ENCODE peak calls at places on chromosome 20, in seven cellular contexts. X is NCI-H2107, J is cardiac fibroblast, W is Karpas-422, A is HL-60, L is endothelial cell of umbilical vein, N is small intestine. Q is an unnamed sample.

GRCh38 chr20:5973172-5973571 is 22.7 kb downstream of the MCM8 start:
- DNase-seq in X (no peak), J (peak; percentile 23), W (no peak), A (no peak), L (no peak), N (peak; percentile 39), Q (no peak)

GRCh38 chr20:5658897-5659296 is 91.3 kb upstream of the SHLD1 start:
- DNase-seq in X (no peak), J (peak; percentile 97), W (no peak), A (peak; percentile 86), L (peak; percentile 91), N (no peak), Q (peak; percentile 38)

GRCh38 chr20:53309515-53309914 is 284.1 kb downstream of the ZNF217 start:
- DNase-seq in X (no peak), J (no peak), W (no peak), A (no peak), L (no peak), N (no peak), Q (no peak)

GRCh38 chr20:12581644-12582350 is 427.0 kb upstream of the SPTLC3 start:
- DNase-seq in X (no peak), J (no peak), W (no peak), A (no peak), L (no peak), N (no peak), Q (no peak)

GRCh38 chr20:51946581-51946980 is 144.3 kb upstream of the SALL4 start:
- DNase-seq in X (no peak), J (peak; percentile 69), W (no peak), A (no peak), L (no peak), N (no peak), Q (no peak)

GRCh38 chr20:38060536-38060935 is 27.0 kb downstream of the RPRD1B start:
- DNase-seq in X (no peak), J (peak; percentile 38), W (no peak), A (no peak), L (no peak), N (no peak), Q (no peak)

GRCh38 chr20:31705598-31706597 is 16.8 kb downstream of the BCL2L1 start:
- DNase-seq in X (no peak), J (no peak), W (no peak), A (peak; percentile 27), L (no peak), N (peak; percentile 73), Q (no peak)

GRCh38 chr20:46433051-46433450 is 26.6 kb upstream of the ELMO2 start:
- DNase-seq in X (no peak), J (no peak), W (no peak), A (no peak), L (no peak), N (no peak), Q (no peak)

GRCh38 chr20:13402171-13402760 is 181.2 kb downstream of the ISM1 start:
- DNase-seq in X (no peak), J (no peak), W (no peak), A (no peak), L (peak; percentile 17), N (no peak), Q (no peak)

GRCh38 chr20:16530201-16530681 is 43.0 kb downstream of the KIF16B start:
- DNase-seq in X (no peak), J (no peak), W (no peak), A (no peak), L (no peak), N (peak; percentile 97), Q (no peak)

GRCh38 chr20:44089987-44090674 is 96.9 kb downstream of the JPH2 start:
- DNase-seq in X (no peak), J (peak; percentile 67), W (peak; percentile 92), A (peak; percentile 13), L (peak; percentile 63), N (peak; percentile 37), Q (no peak)

GRCh38 chr20:61924211-61924857 is 141.3 kb downstream of the TAF4 start:
- DNase-seq in X (no peak), J (no peak), W (no peak), A (no peak), L (no peak), N (no peak), Q (no peak)

GRCh38 chr20:7375905-7376304 is 564.4 kb downstream of the HAO1 start:
- DNase-seq in X (no peak), J (peak; percentile 33), W (peak; percentile 71), A (no peak), L (peak; percentile 34), N (peak; percentile 8), Q (no peak)

GRCh38 chr20:20956586-20956985 is 149.6 kb downstream of the LINC00237 start:
- DNase-seq in X (no peak), J (no peak), W (no peak), A (no peak), L (no peak), N (no peak), Q (no peak)

GRCh38 chr20:3158968-3159431 is 665 bp downstream of the FASTKD5 start:
- DNase-seq in X (no peak), J (peak; percentile 37), W (peak; percentile 52), A (no peak), L (no peak), N (peak; percentile 39), Q (no peak)

GRCh38 chr20:44916586-44916985 is 6.7 kb downstream of the PABPC1L start:
- DNase-seq in X (no peak), J (no peak), W (no peak), A (no peak), L (no peak), N (no peak), Q (no peak)

GRCh38 chr20:21808863-21809664 is 103.6 kb downstream of the PAX1 start:
- DNase-seq in X (no peak), J (no peak), W (peak; percentile 91), A (peak; percentile 31), L (no peak), N (peak; percentile 14), Q (peak; percentile 20)

GRCh38 chr20:22729180-22729579 is 144.8 kb upstream of the FOXA2 start:
- DNase-seq in X (no peak), J (no peak), W (no peak), A (no peak), L (peak; percentile 16), N (peak; percentile 3), Q (no peak)

GRCh38 chr20:25281541-25281991 is 33.7 kb downstream of the PYGB start:
- DNase-seq in X (peak; percentile 44), J (no peak), W (peak; percentile 84), A (peak; percentile 97), L (no peak), N (no peak), Q (peak; percentile 20)

GRCh38 chr20:60512436-60512835 is 554.2 kb downstream of the CDH26 start:
- DNase-seq in X (no peak), J (peak; percentile 2), W (no peak), A (no peak), L (no peak), N (no peak), Q (no peak)

GRCh38 chr20:959996-960615 is 42.0 kb downstream of the RSPO4 start:
- DNase-seq in X (no peak), J (no peak), W (no peak), A (no peak), L (no peak), N (no peak), Q (no peak)

GRCh38 chr20:33915726-33916331 is 77.9 kb upstream of the RALY start:
- DNase-seq in X (no peak), J (no peak), W (peak; percentile 76), A (peak; percentile 26), L (no peak), N (peak; percentile 55), Q (peak; percentile 38)

GRCh38 chr20:32465092-32465900 is 107.2 kb downstream of the ASXL1 start:
- DNase-seq in X (no peak), J (peak; percentile 86), W (no peak), A (peak; percentile 40), L (peak; percentile 88), N (peak; percentile 98), Q (no peak)

GRCh38 chr20:36017034-36017951 is 48.9 kb downstream of the CNBD2 start:
- DNase-seq in X (no peak), J (peak; percentile 87), W (no peak), A (no peak), L (peak; percentile 94), N (no peak), Q (no peak)

GRCh38 chr20:22963581-22963980 is 71.5 kb upstream of the SSTR4 start:
- DNase-seq in X (no peak), J (no peak), W (no peak), A (no peak), L (no peak), N (no peak), Q (no peak)

GRCh38 chr20:35344354-35344837 is 52.2 kb upstream of the FAM83C start:
- DNase-seq in X (no peak), J (peak; percentile 96), W (no peak), A (peak; percentile 53), L (peak; percentile 88), N (peak; percentile 84), Q (no peak)

Q was measured in activated B cell treated with CpG ODN at 0.5 μM for 24 hours.